ENCODE peak calls at places on chromosomes 1 and 21, in four cellular contexts. Y, T, F and G are unnamed samples.
A peak's percentile ranks its signal among the peaks of the same experiment; 100 is the strongest.

GRCh38 chr1:245317253-245317652 is 162.5 kb downstream of the KIF26B start:
- DNase-seq in Y (no peak), T (no peak), F (no peak), G (no peak)

GRCh38 chr21:17438642-17439041 is 74.2 kb upstream of the CXADR start:
- DNase-seq in Y (no peak), T (no peak), F (no peak), G (peak; percentile 87)

GRCh38 chr1:157004771-157005170 is 40.8 kb downstream of the ARHGEF11 start:
- DNase-seq in Y (no peak), T (no peak), F (no peak), G (no peak)

GRCh38 chr21:41250519-41250918 is 66.1 kb upstream of the FAM3B start:
- DNase-seq in Y (no peak), T (no peak), F (no peak), G (no peak)

GRCh38 chr1:92081031-92081430 is 886 bp downstream of the BTBD8 start:
- DNase-seq in Y (no peak), T (no peak), F (no peak), G (no peak)

GRCh38 chr1:192936313-192937018 is 122.7 kb downstream of the UCHL5 start:
- DNase-seq in Y (no peak), T (no peak), F (no peak), G (no peak)

GRCh38 chr1:9143250-9143649 is 14.3 kb upstream of the GPR157 start:
- DNase-seq in Y (no peak), T (no peak), F (no peak), G (no peak)

GRCh38 chr1:240831191-240831631 is 219.3 kb upstream of the GREM2 start:
- DNase-seq in Y (no peak), T (no peak), F (no peak), G (no peak)

DNA sequence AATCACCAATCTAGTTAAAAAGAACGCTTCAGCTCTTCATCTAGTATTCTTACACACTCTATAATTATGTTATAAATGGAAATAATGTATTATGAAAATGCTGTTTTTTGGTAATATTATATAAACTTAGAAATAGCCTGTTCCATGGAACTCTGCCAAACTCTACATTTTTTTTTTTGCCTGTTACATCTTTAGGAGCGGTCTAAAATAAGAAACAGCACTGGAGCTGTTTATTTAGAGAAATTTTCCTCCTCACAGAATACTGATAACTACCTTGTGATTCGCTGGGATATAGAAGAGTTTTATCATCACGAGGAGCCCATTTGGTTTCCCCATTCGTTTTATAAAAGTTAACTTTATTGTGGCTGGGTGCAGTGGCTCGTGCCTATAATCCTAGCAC is 58.5 kb downstream of the PKN2 start:
- DNase-seq in Y (no peak), T (no peak), F (no peak), G (no peak)
- TF ChIP-seq CHD4 in Y (no peak), T (no peak), F (no peak), G (no peak)

DNA sequence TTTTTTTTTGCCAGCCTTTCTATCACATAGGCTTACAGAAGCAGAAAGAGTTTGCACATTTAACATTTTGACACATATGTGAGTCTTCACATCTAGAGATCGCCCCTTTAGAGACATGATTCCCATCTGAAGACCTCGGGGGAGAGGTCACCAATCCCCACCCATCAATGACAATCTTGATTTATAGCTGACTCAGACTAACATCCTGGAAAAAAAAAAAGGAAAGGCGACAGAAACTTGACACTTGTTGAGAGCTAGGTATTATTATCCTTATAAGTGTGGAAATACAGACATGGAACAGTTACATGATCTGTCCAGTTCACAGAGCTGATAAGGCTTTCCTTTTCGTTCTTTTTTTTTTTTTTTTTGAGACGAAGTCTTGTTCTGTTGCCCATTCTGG is 28.0 kb upstream of the NID1 start:
- DNase-seq in Y (no peak), T (no peak), F (no peak), G (no peak)
- TF ChIP-seq CHD4 in Y (no peak), T (no peak), F (no peak), G (no peak)

GRCh38 chr1:95730986-95731385 is 497.0 kb downstream of the RWDD3 start:
- DNase-seq in Y (no peak), T (no peak), F (no peak), G (no peak)
- TF ChIP-seq CHD4 in Y (no peak), T (no peak), F (no peak), G (no peak)

GRCh38 chr1:148318123-148318899 is 164.8 kb downstream of the PPIAL4G start:
- DNase-seq in Y (no peak), T (peak; percentile 27), F (no peak), G (no peak)
- TF ChIP-seq CHD4 in Y (no peak), T (no peak), F (no peak), G (no peak)

DNA sequence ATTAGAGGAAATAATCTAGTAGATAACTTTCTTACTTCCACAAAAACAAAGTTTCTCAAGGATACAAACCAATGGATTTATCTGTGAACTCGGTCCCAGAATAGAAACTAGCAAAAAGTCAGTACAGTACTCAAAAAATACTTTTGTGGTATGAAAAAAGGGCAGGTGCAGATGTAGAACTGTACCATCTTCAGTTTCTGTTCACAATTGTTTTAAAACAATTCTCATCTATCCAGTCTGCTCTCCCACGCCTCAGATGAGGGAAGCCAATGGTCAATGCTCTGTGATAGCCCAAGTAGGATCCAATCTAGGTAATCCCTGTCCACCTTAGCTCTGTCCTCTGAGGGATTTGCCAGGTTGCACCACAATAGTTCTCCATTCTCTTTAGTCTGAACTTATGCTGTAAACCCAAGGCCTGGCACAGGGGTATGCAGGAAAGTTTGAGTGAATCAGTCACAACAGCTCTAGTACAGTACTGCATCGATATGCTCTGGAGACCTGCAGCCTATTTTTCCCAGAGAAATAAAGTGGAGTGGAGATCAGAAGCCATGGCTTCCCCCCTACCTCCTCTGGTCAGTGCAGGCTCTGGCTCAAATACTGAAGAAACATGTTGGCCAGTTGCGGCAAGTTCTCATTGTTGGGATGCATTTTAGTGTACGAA is 1.4 kb downstream of the KTI12 start:
- DNase-seq in Y (no peak), T (no peak), F (no peak), G (no peak)
- TF ChIP-seq CHD4 in Y (no peak), T (no peak), F (no peak), G (no peak)

GRCh38 chr21:22345624-22346023 is 1347.4 kb downstream of the NCAM2 start:
- DNase-seq in Y (no peak), T (no peak), F (no peak), G (no peak)

GRCh38 chr21:22355949-22356348 is 1357.7 kb downstream of the NCAM2 start:
- DNase-seq in Y (no peak), T (no peak), F (no peak), G (no peak)

GRCh38 chr21:22346576-22346975 is 1348.4 kb downstream of the NCAM2 start:
- DNase-seq in Y (no peak), T (no peak), F (no peak), G (no peak)

GRCh38 chr21:22352088-22352487 is 1353.9 kb downstream of the NCAM2 start:
- DNase-seq in Y (no peak), T (no peak), F (no peak), G (no peak)

DNA sequence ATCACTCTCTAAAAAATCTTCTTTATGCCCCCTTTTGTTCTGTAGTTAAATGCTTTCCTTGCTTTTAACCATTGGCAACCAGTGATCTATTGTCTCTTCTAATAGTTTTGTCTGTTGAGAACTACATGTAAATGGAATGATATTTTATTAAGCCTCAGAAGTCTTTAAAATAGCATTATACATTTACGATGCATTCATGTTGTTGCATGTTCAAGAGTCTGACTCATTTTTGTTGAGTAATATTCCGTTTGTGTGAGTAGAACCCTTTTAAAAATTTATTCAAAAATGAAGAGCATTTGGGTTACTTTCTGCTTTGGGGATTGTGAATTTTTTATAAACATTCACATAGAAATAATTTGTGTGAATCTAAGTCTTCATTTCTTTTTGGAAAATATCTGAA is 1352.9 kb downstream of the NCAM2 start:
- DNase-seq in Y (no peak), T (no peak), F (no peak), G (no peak)
- TF ChIP-seq CHD4 in Y (no peak), T (no peak), F (no peak), G (no peak)